ENCODE peak calls at places on chromosomes 4 and X, in five cellular contexts. O is HepG2, Y is kidney, J is H9, I is BJ. E is an unnamed sample.

GRCh38 chr4:152187693-152188092 is 348.2 kb downstream of the FBXW7 start:
- DNase-seq in O (no peak), Y (no peak), I (no peak), J (no peak), E (no peak)

GRCh38 chr4:145736241-145736831 is 56.4 kb downstream of the C4orf51 start:
- DNase-seq in O (no peak), J (no peak), Y (peak), I (no peak), E (no peak)

GRCh38 chrX:3663576-3664290 is 49.7 kb downstream of the PRKX start:
- DNase-seq in O (no peak), I (no peak), J (no peak), Y (no peak), E (no peak)

GRCh38 chr4:153731239-153731638 is 28.6 kb downstream of the RNF175 start:
- DNase-seq in Y (no peak), I (peak), J (no peak), O (no peak), E (no peak)

GRCh38 chr4:57490520-57490919 is 380.3 kb upstream of the IGFBP7 start:
- DNase-seq in O (no peak), Y (peak), J (no peak), I (no peak), E (no peak)

GRCh38 chr4:40582413-40582812 is 47.3 kb downstream of the RBM47 start:
- DNase-seq in O (no peak), Y (no peak), I (no peak), J (no peak), E (no peak)

GRCh38 chrX:42119076-42119475 is 195.7 kb upstream of the CASK start:
- DNase-seq in I (no peak), Y (no peak), O (peak), J (no peak), E (no peak)

GRCh38 chr4:9971711-9972110 is 49.6 kb downstream of the SLC2A9 start:
- DNase-seq in Y (no peak), J (no peak), O (no peak), I (no peak), E (no peak)

GRCh38 chr4:34182346-34182745 is 2062.0 kb downstream of the ARAP2 start:
- DNase-seq in Y (no peak), J (no peak), O (no peak), I (no peak), E (no peak)

GRCh38 chr4:78765607-78766006 is 10.5 kb upstream of the BMP2K start:
- DNase-seq in J (no peak), I (no peak), Y (no peak), O (no peak), E (no peak)

GRCh38 chrX:35890699-35891098 is 28.8 kb upstream of the CFAP47 start:
- DNase-seq in Y (peak), O (peak), J (peak), I (no peak), E (no peak)

GRCh38 chrX:102067966-102068723 is 57.3 kb upstream of the TCEAL2 start:
- DNase-seq in Y (no peak), O (peak), I (no peak), J (no peak), E (no peak)

GRCh38 chr4:146224331-146224966 is 10.1 kb downstream of the REELD1 start:
- DNase-seq in Y (no peak), I (no peak), O (no peak), J (no peak), E (no peak)

GRCh38 chrX:65587616-65588526 is 53.3 kb upstream of the LAS1L start:
- DNase-seq in J (no peak), Y (peak), O (no peak), I (no peak), E (no peak)

GRCh38 chrX:24231169-24231568 is 81.6 kb downstream of the ZFX start:
- DNase-seq in I (peak), O (no peak), Y (no peak), J (no peak), E (no peak)

GRCh38 chr4:183349673-183350072 is 27.4 kb upstream of the CLDN24 start:
- DNase-seq in I (peak), J (no peak), O (no peak), Y (no peak), E (no peak)

GRCh38 chr4:21882050-21882839 is 66.3 kb downstream of the KCNIP4 start:
- DNase-seq in J (no peak), I (no peak), O (no peak), Y (no peak), E (no peak)

GRCh38 chrX:25288676-25289075 is 272.9 kb upstream of the ARX start:
- DNase-seq in O (no peak), J (no peak), Y (no peak), I (no peak), E (no peak)

GRCh38 chrX:136344321-136344720 is 43.6 kb downstream of the ADGRG4 start:
- DNase-seq in Y (no peak), O (no peak), I (no peak), J (no peak), E (no peak)

DNA sequence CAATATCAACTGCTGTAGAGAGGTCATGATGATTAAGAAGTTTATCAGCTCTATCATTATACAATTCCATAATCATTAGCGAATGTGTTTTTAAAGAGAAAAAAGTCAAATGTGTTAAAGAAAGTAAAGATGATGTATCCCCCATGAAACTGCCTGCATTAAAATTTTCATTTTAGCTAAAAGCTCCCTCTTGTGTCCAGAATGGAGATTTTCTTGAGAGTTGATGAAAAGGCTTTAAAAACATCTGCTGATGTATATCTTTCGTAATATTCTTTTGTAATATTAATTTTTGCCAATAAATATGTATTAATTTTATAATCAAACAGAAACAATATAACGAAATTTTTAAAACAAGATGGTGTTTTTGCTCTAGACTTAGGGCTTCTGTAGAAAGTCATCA is 52.1 kb upstream of the LHFPL1 start:
- DNase-seq in I (no peak), O (no peak), J (no peak), Y (no peak), E (no peak)
- TF ChIP-seq CTCF in I (peak), O (no peak), J (peak), Y (no peak), E (peak)

GRCh38 chrX:103919336-103919682 is 43.1 kb upstream of the TMSB15B start:
- DNase-seq in I (no peak), O (no peak), J (no peak), Y (no peak), E (no peak)
- TF ChIP-seq CTCF in I (peak), O (no peak), J (peak), Y (peak), E (peak)

GRCh38 chr4:45453258-45453841 is 670.5 kb downstream of the GABRG1 start:
- DNase-seq in Y (no peak), O (peak), J (no peak), I (no peak), E (no peak)
- TF ChIP-seq CTCF in Y (peak), O (peak), J (peak), I (no peak), E (peak)

GRCh38 chrX:139758809-139759208 is 50.8 kb upstream of the MCF2 start:
- DNase-seq in J (no peak), I (no peak), O (no peak), Y (no peak), E (no peak)
- TF ChIP-seq CTCF in J (no peak), I (no peak), O (no peak), Y (no peak), E (no peak)

DNA sequence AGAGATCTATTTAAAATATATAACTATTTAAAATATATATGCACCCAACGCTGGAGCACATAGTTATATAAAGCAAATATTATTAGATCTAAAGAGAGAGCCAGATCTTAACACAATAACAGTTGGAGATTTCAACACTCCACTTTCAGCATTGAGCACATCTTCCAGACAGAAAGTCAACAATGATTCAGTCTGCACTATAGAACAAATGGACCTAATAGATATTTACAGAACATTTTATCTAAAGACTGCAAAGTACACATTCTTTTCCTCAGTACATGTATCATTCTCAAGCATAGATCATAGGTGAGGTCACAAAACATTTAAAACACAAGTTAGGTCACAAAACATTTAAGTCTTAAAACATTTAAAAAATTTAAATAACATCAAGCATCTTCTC is 36.4 kb downstream of the NLRP2B start:
- DNase-seq in J (no peak), I (no peak), Y (no peak), O (peak), E (no peak)
- TF ChIP-seq CTCF in J (no peak), I (no peak), Y (no peak), O (no peak), E (no peak)

GRCh38 chr4:26322349-26322748 is 1.5 kb downstream of the RBPJ start:
- DNase-seq in Y (no peak), J (no peak), O (no peak), I (no peak), E (no peak)

GRCh38 chr4:26325191-26325590 is 4.4 kb downstream of the RBPJ start:
- DNase-seq in I (no peak), O (peak), J (no peak), Y (no peak), E (no peak)

GRCh38 chr4:26326791-26327190 is 6.0 kb downstream of the RBPJ start:
- DNase-seq in J (no peak), I (peak), O (no peak), Y (no peak), E (no peak)

GRCh38 chr4:26321326-26322276 is 787 bp downstream of the RBPJ start:
- DNase-seq in J (peak), Y (peak), I (no peak), O (peak), E (peak)

DNA sequence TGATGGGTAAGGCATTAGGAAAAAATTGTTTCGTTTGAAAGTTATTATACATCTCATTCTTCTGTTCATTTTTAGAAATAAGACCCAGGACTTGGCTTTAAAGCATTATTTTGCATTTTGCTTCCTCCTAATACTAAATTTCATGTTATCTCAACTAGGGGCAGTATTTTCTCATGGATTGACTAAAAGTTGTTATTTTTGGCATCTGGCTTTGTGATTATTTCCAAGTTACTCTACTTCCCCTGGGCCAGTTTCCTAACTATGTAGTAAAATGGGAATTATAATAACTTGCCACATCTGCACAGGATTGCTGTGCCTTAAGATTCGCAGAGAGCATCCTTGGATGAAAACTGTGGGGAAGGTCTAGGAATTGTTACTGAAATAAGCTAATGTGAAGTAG is 3.0 kb downstream of the RBPJ start:
- DNase-seq in I (no peak), J (no peak), Y (no peak), O (no peak), E (no peak)
- TF ChIP-seq CTCF in I (peak), J (no peak), Y (no peak), O (no peak), E (no peak)

DNA sequence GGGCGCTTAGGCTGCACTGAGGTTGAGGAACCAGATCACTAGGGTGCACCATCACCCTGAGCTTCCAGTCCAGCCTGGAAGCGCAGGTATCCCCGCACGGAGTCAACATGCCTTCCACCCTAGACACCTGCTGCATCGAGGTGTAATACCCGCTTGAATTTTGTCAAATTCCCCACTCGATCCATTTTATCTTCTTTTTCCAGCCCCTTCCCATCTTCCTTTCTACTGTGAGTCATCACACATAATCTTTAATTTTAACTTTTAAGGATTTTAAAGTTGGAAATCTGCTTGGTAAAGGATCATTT is 824 bp downstream of the PLK4 start:
- DNase-seq in J (no peak), Y (no peak), I (no peak), O (no peak), E (no peak)
- TF ChIP-seq CTCF in J (no peak), Y (no peak), I (no peak), O (peak), E (no peak)

GRCh38 chrX:112148397-112148796 is 65.8 kb upstream of the TRPC5 start:
- DNase-seq in O (no peak), Y (no peak), J (no peak), I (no peak), E (no peak)

DNA sequence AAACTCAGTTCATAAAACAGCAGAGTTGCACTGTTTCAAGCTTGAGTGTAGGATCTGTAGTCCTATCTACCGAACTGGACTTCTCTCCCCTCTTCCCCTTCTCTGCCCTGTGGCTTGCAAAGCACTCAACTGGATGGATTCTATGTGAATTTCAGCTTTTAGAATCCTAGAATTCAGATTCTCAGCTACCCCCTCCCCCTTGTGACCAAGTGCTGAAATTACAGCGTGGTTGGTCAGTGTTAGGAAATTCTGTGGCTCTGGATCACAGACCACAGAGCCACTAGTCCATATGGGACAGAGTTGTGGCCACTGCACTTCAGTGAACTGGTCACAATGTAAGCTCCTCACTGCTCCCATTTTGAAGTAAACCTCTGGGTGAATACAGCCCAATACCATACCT is 64.6 kb upstream of the TRPC5 start:
- DNase-seq in Y (no peak), O (no peak), J (peak), I (no peak), E (no peak)
- TF ChIP-seq CTCF in Y (peak), O (peak), J (peak), I (peak), E (peak)

GRCh38 chr4:7845493-7846124 is 94.1 kb downstream of the AFAP1 start:
- DNase-seq in O (peak), I (no peak), J (no peak), Y (no peak), E (no peak)
- TF ChIP-seq CTCF in O (peak), I (no peak), J (peak), Y (no peak), E (no peak)

E was measured in type B pancreatic cell.